ENCODE peak calls at places on chromosomes 5 and 9, in seven cellular contexts. One of them, this sample, is unnamed.

GRCh38 chr9:76396144-76396543 is 1.9 kb upstream of the RFK start:
- DNase-seq in neural progenitor cell: no peak
- DNase-seq in fibroblast of lung: no peak
- DNase-seq in hepatocyte: no peak
- DNase-seq in HepG2: no peak
- DNase-seq in PC-9: no peak
- DNase-seq in PC-3: no peak
- DNase-seq in this sample: no peak

GRCh38 chr9:13113751-13114150 is 165.7 kb downstream of the MPDZ start:
- DNase-seq in hepatocyte: no peak
- DNase-seq in fibroblast of lung: peak; percentile 24
- DNase-seq in HepG2: no peak
- DNase-seq in PC-9: no peak
- DNase-seq in neural progenitor cell: no peak
- DNase-seq in PC-3: peak; percentile 14
- DNase-seq in this sample: no peak

GRCh38 chr5:122137702-122138101 is 8.4 kb downstream of the ZNF474 start:
- DNase-seq in HepG2: no peak
- DNase-seq in hepatocyte: no peak
- DNase-seq in PC-9: no peak
- DNase-seq in neural progenitor cell: no peak
- DNase-seq in fibroblast of lung: no peak
- DNase-seq in PC-3: no peak
- DNase-seq in this sample: no peak

GRCh38 chr5:53373420-53374188 is 106.8 kb upstream of the FST start:
- DNase-seq in neural progenitor cell: no peak
- DNase-seq in PC-9: no peak
- DNase-seq in PC-3: no peak
- DNase-seq in fibroblast of lung: no peak
- DNase-seq in HepG2: no peak
- DNase-seq in hepatocyte: no peak
- DNase-seq in this sample: peak; percentile 94

GRCh38 chr9:137370865-137371520 is 52.0 kb downstream of the EXD3 start:
- DNase-seq in HepG2: no peak
- DNase-seq in neural progenitor cell: peak; percentile 98
- DNase-seq in fibroblast of lung: no peak
- DNase-seq in PC-3: no peak
- DNase-seq in PC-9: no peak
- DNase-seq in hepatocyte: no peak
- DNase-seq in this sample: no peak

GRCh38 chr5:53249529-53249928 is 140.0 kb upstream of the MOCS2 start:
- DNase-seq in PC-3: peak; percentile 87
- DNase-seq in neural progenitor cell: no peak
- DNase-seq in fibroblast of lung: peak; percentile 96
- DNase-seq in PC-9: peak; percentile 36
- DNase-seq in hepatocyte: peak; percentile 22
- DNase-seq in HepG2: no peak
- DNase-seq in this sample: peak; percentile 87

GRCh38 chr9:120742951-120743416 is 28.7 kb upstream of the MEGF9 start:
- DNase-seq in neural progenitor cell: peak; percentile 60
- DNase-seq in PC-9: no peak
- DNase-seq in fibroblast of lung: peak; percentile 29
- DNase-seq in PC-3: peak; percentile 70
- DNase-seq in HepG2: peak; percentile 70
- DNase-seq in hepatocyte: peak; percentile 47
- DNase-seq in this sample: peak; percentile 41

GRCh38 chr5:149355688-149356087 is 2.2 kb upstream of the PCYOX1L start:
- DNase-seq in fibroblast of lung: no peak
- DNase-seq in HepG2: no peak
- DNase-seq in hepatocyte: no peak
- DNase-seq in PC-9: no peak
- DNase-seq in neural progenitor cell: no peak
- DNase-seq in PC-3: no peak
- DNase-seq in this sample: peak; percentile 52

GRCh38 chr9:99726758-99727157 is 94.9 kb upstream of the NR4A3 start:
- DNase-seq in PC-3: no peak
- DNase-seq in neural progenitor cell: no peak
- DNase-seq in PC-9: no peak
- DNase-seq in HepG2: no peak
- DNase-seq in hepatocyte: no peak
- DNase-seq in fibroblast of lung: no peak
- DNase-seq in this sample: no peak

GRCh38 chr5:65102826-65103673 is 334.3 kb downstream of the CWC27 start:
- DNase-seq in hepatocyte: peak; percentile 67
- DNase-seq in fibroblast of lung: peak; percentile 51
- DNase-seq in PC-9: peak; percentile 60
- DNase-seq in HepG2: peak; percentile 35
- DNase-seq in PC-3: peak; percentile 41
- DNase-seq in neural progenitor cell: peak; percentile 21
- DNase-seq in this sample: no peak

GRCh38 chr5:44246986-44247385 is 142.2 kb downstream of the FGF10 start:
- DNase-seq in neural progenitor cell: no peak
- DNase-seq in fibroblast of lung: peak; percentile 9
- DNase-seq in hepatocyte: no peak
- DNase-seq in PC-9: no peak
- DNase-seq in PC-3: no peak
- DNase-seq in HepG2: no peak
- DNase-seq in this sample: no peak

GRCh38 chr5:136128416-136128935 is 4.2 kb upstream of the SMAD5 start:
- DNase-seq in fibroblast of lung: no peak
- DNase-seq in PC-9: no peak
- DNase-seq in hepatocyte: no peak
- DNase-seq in neural progenitor cell: no peak
- DNase-seq in PC-3: no peak
- DNase-seq in HepG2: no peak
- DNase-seq in this sample: no peak

GRCh38 chr9:133050142-133050541 is 11.6 kb upstream of the CEL start:
- DNase-seq in fibroblast of lung: peak; percentile 48
- DNase-seq in PC-3: no peak
- DNase-seq in neural progenitor cell: no peak
- DNase-seq in PC-9: no peak
- DNase-seq in HepG2: no peak
- DNase-seq in hepatocyte: no peak
- DNase-seq in this sample: no peak

GRCh38 chr5:68415177-68416085 is 199.9 kb downstream of the PIK3R1 start:
- DNase-seq in neural progenitor cell: no peak
- DNase-seq in PC-3: no peak
- DNase-seq in hepatocyte: no peak
- DNase-seq in fibroblast of lung: no peak
- DNase-seq in PC-9: no peak
- DNase-seq in HepG2: no peak
- DNase-seq in this sample: no peak

GRCh38 chr5:88806338-88806737 is 76.6 kb downstream of the MEF2C start:
- DNase-seq in HepG2: no peak
- DNase-seq in hepatocyte: no peak
- DNase-seq in fibroblast of lung: no peak
- DNase-seq in PC-9: no peak
- DNase-seq in neural progenitor cell: no peak
- DNase-seq in PC-3: no peak
- DNase-seq in this sample: no peak

GRCh38 chr5:116577064-116577788 is 2.6 kb upstream of the SEMA6A start:
- DNase-seq in HepG2: no peak
- DNase-seq in PC-9: no peak
- DNase-seq in neural progenitor cell: peak; percentile 23
- DNase-seq in PC-3: no peak
- DNase-seq in fibroblast of lung: no peak
- DNase-seq in hepatocyte: no peak
- DNase-seq in this sample: no peak

GRCh38 chr5:116573617-116574431 is 799 bp downstream of the SEMA6A start:
- DNase-seq in hepatocyte: peak; percentile 43
- DNase-seq in HepG2: no peak
- DNase-seq in PC-3: no peak
- DNase-seq in fibroblast of lung: peak; percentile 40
- DNase-seq in PC-9: no peak
- DNase-seq in neural progenitor cell: peak; percentile 64
- DNase-seq in this sample: peak; percentile 27

GRCh38 chr5:116575635-116576042 is 1.0 kb upstream of the SEMA6A start:
- DNase-seq in hepatocyte: peak; percentile 42
- DNase-seq in neural progenitor cell: peak; percentile 64
- DNase-seq in fibroblast of lung: no peak
- DNase-seq in PC-3: no peak
- DNase-seq in PC-9: no peak
- DNase-seq in HepG2: no peak
- DNase-seq in this sample: peak; percentile 62

GRCh38 chr5:116574682-116575634 is at the start of gene SEMA6A:
- DNase-seq in PC-3: peak; percentile 77
- DNase-seq in HepG2: peak; percentile 61
- DNase-seq in neural progenitor cell: peak; percentile 97
- DNase-seq in fibroblast of lung: peak; percentile 90
- DNase-seq in hepatocyte: peak; percentile 95
- DNase-seq in PC-9: peak; percentile 12
- DNase-seq in this sample: peak; percentile 95

DNA sequence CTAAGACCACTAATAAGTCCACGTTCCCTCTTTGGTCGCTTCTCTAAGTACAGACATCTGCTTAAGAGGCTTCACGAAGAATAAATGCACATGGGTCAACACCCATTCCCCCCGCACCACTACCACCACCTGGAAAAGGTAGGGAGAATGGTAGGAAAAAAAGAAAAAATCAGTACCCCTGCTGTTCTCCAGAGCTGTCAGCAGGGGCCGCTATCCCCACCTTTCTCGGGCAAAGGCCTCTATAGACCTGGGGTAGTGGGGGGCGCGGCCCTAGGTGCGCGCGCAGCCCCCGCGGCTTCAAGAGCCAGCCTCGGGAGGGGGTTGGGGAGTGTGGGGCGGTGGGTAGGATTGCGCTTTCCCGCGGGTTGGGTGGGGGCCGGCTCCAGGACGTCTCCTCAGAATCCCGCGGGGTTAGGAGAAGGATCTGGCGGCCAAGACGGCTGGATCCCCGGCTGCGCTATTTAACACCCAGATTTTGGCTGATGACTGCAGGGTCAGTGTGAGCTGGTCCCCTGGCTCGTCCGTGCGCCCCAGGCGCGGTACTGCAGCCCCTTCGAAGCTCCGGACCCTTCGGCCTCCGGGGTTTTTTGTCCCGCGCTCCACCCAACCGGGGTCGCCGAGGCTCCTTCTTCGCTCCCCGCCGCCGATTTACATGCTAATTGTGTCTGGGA is 1.6 kb upstream of the SEMA6A start:
- DNase-seq in hepatocyte: peak; percentile 93
- DNase-seq in PC-9: no peak
- DNase-seq in neural progenitor cell: peak; percentile 94
- DNase-seq in HepG2: peak; percentile 24
- DNase-seq in fibroblast of lung: peak; percentile 68
- DNase-seq in PC-3: peak; percentile 52
- DNase-seq in this sample: peak; percentile 58
- TF ChIP-seq EZH2 in hepatocyte: no peak
- TF ChIP-seq EZH2 in PC-9: no peak
- TF ChIP-seq EZH2 in neural progenitor cell: no peak
- TF ChIP-seq EZH2 in HepG2: no peak
- TF ChIP-seq EZH2 in fibroblast of lung: no peak
- TF ChIP-seq EZH2 in PC-3: no peak
- TF ChIP-seq EZH2 in this sample: no peak

GRCh38 chr9:115943591-115944165 is 209.9 kb upstream of the PAPPA start:
- DNase-seq in hepatocyte: no peak
- DNase-seq in fibroblast of lung: no peak
- DNase-seq in HepG2: no peak
- DNase-seq in PC-9: no peak
- DNase-seq in PC-3: no peak
- DNase-seq in neural progenitor cell: no peak
- DNase-seq in this sample: no peak
- TF ChIP-seq CTCF in hepatocyte: no peak
- TF ChIP-seq CTCF in fibroblast of lung: no peak
- TF ChIP-seq CTCF in HepG2: no peak
- TF ChIP-seq CTCF in PC-9: no peak
- TF ChIP-seq CTCF in PC-3: no peak
- TF ChIP-seq CTCF in neural progenitor cell: no peak
- TF ChIP-seq CTCF in this sample: no peak

GRCh38 chr5:158466196-158466595 is 607.3 kb upstream of the CLINT1 start:
- DNase-seq in neural progenitor cell: no peak
- DNase-seq in HepG2: no peak
- DNase-seq in PC-9: no peak
- DNase-seq in fibroblast of lung: no peak
- DNase-seq in PC-3: no peak
- DNase-seq in hepatocyte: no peak
- DNase-seq in this sample: no peak

GRCh38 chr5:158470764-158471163 is 611.8 kb upstream of the CLINT1 start:
- DNase-seq in HepG2: no peak
- DNase-seq in hepatocyte: no peak
- DNase-seq in fibroblast of lung: no peak
- DNase-seq in PC-3: no peak
- DNase-seq in neural progenitor cell: no peak
- DNase-seq in PC-9: no peak
- DNase-seq in this sample: no peak

GRCh38 chr5:158477214-158477613 is 618.3 kb upstream of the CLINT1 start:
- DNase-seq in PC-3: no peak
- DNase-seq in fibroblast of lung: no peak
- DNase-seq in PC-9: no peak
- DNase-seq in hepatocyte: no peak
- DNase-seq in neural progenitor cell: no peak
- DNase-seq in HepG2: no peak
- DNase-seq in this sample: no peak

GRCh38 chr5:158468444-158468843 is 609.5 kb upstream of the CLINT1 start:
- DNase-seq in fibroblast of lung: no peak
- DNase-seq in hepatocyte: no peak
- DNase-seq in neural progenitor cell: no peak
- DNase-seq in HepG2: no peak
- DNase-seq in PC-9: no peak
- DNase-seq in PC-3: peak; percentile 37
- DNase-seq in this sample: peak; percentile 44

GRCh38 chr5:158471179-158471924 is 612.4 kb upstream of the CLINT1 start:
- DNase-seq in fibroblast of lung: no peak
- DNase-seq in neural progenitor cell: no peak
- DNase-seq in PC-3: no peak
- DNase-seq in PC-9: no peak
- DNase-seq in HepG2: no peak
- DNase-seq in hepatocyte: peak; percentile 20
- DNase-seq in this sample: no peak
- H3K9me3 ChIP-seq in fibroblast of lung: no peaks in the 10 kb centered on the region
- H3K9me3 ChIP-seq in neural progenitor cell: no peaks in the 10 kb centered on the region
- H3K9me3 ChIP-seq in PC-3: no peaks in the 10 kb centered on the region
- H3K9me3 ChIP-seq in PC-9: no peaks in the 10 kb centered on the region
- H3K9me3 ChIP-seq in HepG2: peaks cover 3% of the 10 kb centered on the region
- H3K9me3 ChIP-seq in hepatocyte: no peaks in the 10 kb centered on the region
- H3K9me3 ChIP-seq in this sample: no peaks in the 10 kb centered on the region

GRCh38 chr9:129458663-129459549 is 162.0 kb downstream of the C9orf50 start:
- DNase-seq in neural progenitor cell: peak; percentile 45
- DNase-seq in PC-3: no peak
- DNase-seq in PC-9: peak; percentile 33
- DNase-seq in fibroblast of lung: no peak
- DNase-seq in HepG2: no peak
- DNase-seq in hepatocyte: peak; percentile 60
- DNase-seq in this sample: no peak

GRCh38 chr9:129458155-129458661 is 162.7 kb downstream of the C9orf50 start:
- DNase-seq in HepG2: peak; percentile 51
- DNase-seq in PC-3: no peak
- DNase-seq in PC-9: no peak
- DNase-seq in hepatocyte: no peak
- DNase-seq in neural progenitor cell: no peak
- DNase-seq in fibroblast of lung: no peak
- DNase-seq in this sample: no peak

GRCh38 chr9:129459550-129460322 is 161.2 kb downstream of the C9orf50 start:
- DNase-seq in neural progenitor cell: no peak
- DNase-seq in HepG2: no peak
- DNase-seq in PC-9: no peak
- DNase-seq in fibroblast of lung: no peak
- DNase-seq in hepatocyte: no peak
- DNase-seq in PC-3: no peak
- DNase-seq in this sample: no peak

GRCh38 chr9:129462360-129462759 is 158.5 kb downstream of the C9orf50 start:
- DNase-seq in PC-3: no peak
- DNase-seq in hepatocyte: no peak
- DNase-seq in neural progenitor cell: no peak
- DNase-seq in PC-9: no peak
- DNase-seq in fibroblast of lung: no peak
- DNase-seq in HepG2: no peak
- DNase-seq in this sample: no peak

GRCh38 chr9:129460323-129461261 is 160.3 kb downstream of the C9orf50 start:
- DNase-seq in PC-9: peak; percentile 94
- DNase-seq in HepG2: peak; percentile 94
- DNase-seq in PC-3: peak; percentile 91
- DNase-seq in neural progenitor cell: peak; percentile 99
- DNase-seq in hepatocyte: peak; percentile 99
- DNase-seq in fibroblast of lung: peak; percentile 99
- DNase-seq in this sample: peak; percentile 92
- TF ChIP-seq EZH2 in PC-9: no peak
- TF ChIP-seq EZH2 in HepG2: no peak
- TF ChIP-seq EZH2 in PC-3: no peak
- TF ChIP-seq EZH2 in neural progenitor cell: peak; percentile 37
- TF ChIP-seq EZH2 in hepatocyte: no peak
- TF ChIP-seq EZH2 in fibroblast of lung: no peak
- TF ChIP-seq EZH2 in this sample: no peak